ENCODE peak calls at places on chromosomes 11 and 22, in four cellular contexts. A is AG10803; X is stimulated activated CD8-positive, alpha-beta memory T cell treated with anti-CD3 and anti-CD28 coated beads, Interleukin-4, amount 100 ng/mL, for 4 hours; T is activated CD4-positive, CD25-positive, alpha-beta regulatory T cell. M is an unnamed sample.

GRCh38 chr11:36381005-36381350 is 84.9 kb downstream of the PRR5L start:
- DNase-seq in A (no peak), X (no peak), T (no peak), M (no peak)

GRCh38 chr22:41801147-41801819 is 804 bp downstream of the CCDC134 start:
- DNase-seq in T (no peak), X (no peak), A (no peak), M (no peak)

GRCh38 chr11:89491141-89491690 is at the start of gene NOX4:
- DNase-seq in X (no peak), A (peak; percentile 54), T (no peak), M (no peak)

GRCh38 chr11:102153082-102153481 is 42.8 kb downstream of the YAP1 start:
- DNase-seq in T (no peak), A (no peak), X (no peak), M (no peak)

GRCh38 chr11:1277936-1278512 is 31.4 kb downstream of the TOLLIP start:
- DNase-seq in T (no peak), A (no peak), X (no peak), M (no peak)

GRCh38 chr22:17106785-17107546 is 14.2 kb downstream of the TMEM121B start:
- DNase-seq in T (no peak), A (no peak), X (no peak), M (no peak)

GRCh38 chr22:43566021-43566420 is 154.2 kb downstream of the MPPED1 start:
- DNase-seq in T (no peak), A (peak; percentile 24), X (no peak), M (no peak)

GRCh38 chr11:65207918-65208784 is 26.4 kb downstream of the CAPN1 start:
- DNase-seq in T (no peak), A (no peak), X (no peak), M (no peak)

GRCh38 chr11:70074701-70075100 is 3.4 kb upstream of the ANO1 start:
- DNase-seq in A (no peak), T (no peak), X (no peak), M (no peak)

GRCh38 chr11:62680825-62681240 is 2.0 kb upstream of the UBXN1 start:
- DNase-seq in T (peak; percentile 21), A (peak; percentile 88), X (no peak), M (no peak)

GRCh38 chr11:72712168-72712721 is 38.0 kb upstream of the PDE2A start:
- DNase-seq in T (no peak), A (no peak), X (no peak), M (no peak)

GRCh38 chr11:96744697-96745096 is 354.9 kb downstream of the JRKL start:
- DNase-seq in X (no peak), T (no peak), A (peak; percentile 1), M (no peak)

GRCh38 chr11:96256213-96256580 is 86.8 kb downstream of the MAML2 start:
- DNase-seq in X (no peak), T (no peak), A (no peak), M (no peak)

GRCh38 chr11:113546757-113547507 is 71.7 kb upstream of the DRD2 start:
- DNase-seq in A (peak; percentile 40), T (no peak), X (no peak), M (no peak)

GRCh38 chr11:104163100-104164027 is 583 bp downstream of the PDGFD start:
- DNase-seq in A (peak; percentile 17), X (no peak), T (no peak), M (no peak)

GRCh38 chr11:48096588-48097525 is 116.5 kb downstream of the PTPRJ start:
- DNase-seq in A (no peak), T (no peak), X (no peak), M (no peak)

GRCh38 chr11:128924618-128925017 is 18.1 kb downstream of the TP53AIP1 start:
- DNase-seq in T (no peak), A (no peak), X (no peak), M (no peak)

GRCh38 chr11:110095554-110095953 is 2.4 kb downstream of the ZC3H12C start:
- DNase-seq in T (no peak), A (no peak), X (no peak), M (no peak)